ENCODE peak calls at places on chromosomes 6 and 20, in five cellular contexts. One of them, this sample, is unnamed.

GRCh38 chr20:62339647-62340062 is 27.5 kb downstream of the LAMA5 start:
- DNase-seq in sciatic nerve: no peak
- DNase-seq in stimulated activated naive CD8-positive, alpha-beta T cell treated with anti-CD3 and anti-CD28 coated beads, Interleukin-15, Interleukin-2, amounts not matched to agents 100 U/mL and 50 U/mL, for 24 hours: no peak
- DNase-seq in GM06990: peak
- DNase-seq in GM04504: no peak
- DNase-seq in this sample: no peak

GRCh38 chr20:33838035-33838864 is 27.1 kb downstream of the CHMP4B start:
- DNase-seq in sciatic nerve: no peak
- DNase-seq in stimulated activated naive CD8-positive, alpha-beta T cell treated with anti-CD3 and anti-CD28 coated beads, Interleukin-15, Interleukin-2, amounts not matched to agents 100 U/mL and 50 U/mL, for 24 hours: no peak
- DNase-seq in GM06990: no peak
- DNase-seq in GM04504: no peak
- DNase-seq in this sample: no peak

GRCh38 chr20:4780245-4780644 is 58.5 kb downstream of the PRND start:
- DNase-seq in sciatic nerve: no peak
- DNase-seq in stimulated activated naive CD8-positive, alpha-beta T cell treated with anti-CD3 and anti-CD28 coated beads, Interleukin-15, Interleukin-2, amounts not matched to agents 100 U/mL and 50 U/mL, for 24 hours: no peak
- DNase-seq in GM06990: no peak
- DNase-seq in GM04504: no peak
- DNase-seq in this sample: no peak

GRCh38 chr6:132736239-132736638 is 21.5 kb downstream of the VNN2 start:
- DNase-seq in sciatic nerve: no peak
- DNase-seq in stimulated activated naive CD8-positive, alpha-beta T cell treated with anti-CD3 and anti-CD28 coated beads, Interleukin-15, Interleukin-2, amounts not matched to agents 100 U/mL and 50 U/mL, for 24 hours: no peak
- DNase-seq in GM06990: no peak
- DNase-seq in GM04504: no peak
- DNase-seq in this sample: no peak

GRCh38 chr20:19693508-19693907 is 64.5 kb upstream of the RIN2 start:
- DNase-seq in sciatic nerve: no peak
- DNase-seq in stimulated activated naive CD8-positive, alpha-beta T cell treated with anti-CD3 and anti-CD28 coated beads, Interleukin-15, Interleukin-2, amounts not matched to agents 100 U/mL and 50 U/mL, for 24 hours: no peak
- DNase-seq in GM06990: no peak
- DNase-seq in GM04504: no peak
- DNase-seq in this sample: no peak

GRCh38 chr6:2731281-2731909 is 19.3 kb downstream of the MYLK4 start:
- DNase-seq in sciatic nerve: no peak
- DNase-seq in stimulated activated naive CD8-positive, alpha-beta T cell treated with anti-CD3 and anti-CD28 coated beads, Interleukin-15, Interleukin-2, amounts not matched to agents 100 U/mL and 50 U/mL, for 24 hours: no peak
- DNase-seq in GM06990: no peak
- DNase-seq in GM04504: no peak
- DNase-seq in this sample: no peak

GRCh38 chr6:16491666-16492322 is 253.4 kb downstream of the GMPR start:
- DNase-seq in sciatic nerve: no peak
- DNase-seq in stimulated activated naive CD8-positive, alpha-beta T cell treated with anti-CD3 and anti-CD28 coated beads, Interleukin-15, Interleukin-2, amounts not matched to agents 100 U/mL and 50 U/mL, for 24 hours: no peak
- DNase-seq in GM06990: no peak
- DNase-seq in GM04504: no peak
- DNase-seq in this sample: no peak

GRCh38 chr20:4234128-4234527 is 218.8 kb upstream of the RNF24 start:
- DNase-seq in sciatic nerve: no peak
- DNase-seq in stimulated activated naive CD8-positive, alpha-beta T cell treated with anti-CD3 and anti-CD28 coated beads, Interleukin-15, Interleukin-2, amounts not matched to agents 100 U/mL and 50 U/mL, for 24 hours: no peak
- DNase-seq in GM06990: no peak
- DNase-seq in GM04504: no peak
- DNase-seq in this sample: peak

GRCh38 chr20:59955131-59955796 is 3.0 kb upstream of the CDH26 start:
- DNase-seq in sciatic nerve: no peak
- DNase-seq in stimulated activated naive CD8-positive, alpha-beta T cell treated with anti-CD3 and anti-CD28 coated beads, Interleukin-15, Interleukin-2, amounts not matched to agents 100 U/mL and 50 U/mL, for 24 hours: no peak
- DNase-seq in GM06990: no peak
- DNase-seq in GM04504: no peak
- DNase-seq in this sample: peak

GRCh38 chr6:44367686-44368085 is 19.8 kb upstream of the CDC5L start:
- DNase-seq in sciatic nerve: no peak
- DNase-seq in stimulated activated naive CD8-positive, alpha-beta T cell treated with anti-CD3 and anti-CD28 coated beads, Interleukin-15, Interleukin-2, amounts not matched to agents 100 U/mL and 50 U/mL, for 24 hours: no peak
- DNase-seq in GM06990: no peak
- DNase-seq in GM04504: no peak
- DNase-seq in this sample: peak

GRCh38 chr20:47854687-47855212 is 69.5 kb upstream of the SULF2 start:
- DNase-seq in sciatic nerve: no peak
- DNase-seq in stimulated activated naive CD8-positive, alpha-beta T cell treated with anti-CD3 and anti-CD28 coated beads, Interleukin-15, Interleukin-2, amounts not matched to agents 100 U/mL and 50 U/mL, for 24 hours: no peak
- DNase-seq in GM06990: no peak
- DNase-seq in GM04504: peak
- DNase-seq in this sample: no peak

GRCh38 chr20:20568604-20569205 is 143.7 kb downstream of the RALGAPA2 start:
- DNase-seq in sciatic nerve: no peak
- DNase-seq in stimulated activated naive CD8-positive, alpha-beta T cell treated with anti-CD3 and anti-CD28 coated beads, Interleukin-15, Interleukin-2, amounts not matched to agents 100 U/mL and 50 U/mL, for 24 hours: peak
- DNase-seq in GM06990: no peak
- DNase-seq in GM04504: peak
- DNase-seq in this sample: peak

GRCh38 chr6:43444036-43444435 is 11.3 kb downstream of the DLK2 start:
- DNase-seq in sciatic nerve: no peak
- DNase-seq in stimulated activated naive CD8-positive, alpha-beta T cell treated with anti-CD3 and anti-CD28 coated beads, Interleukin-15, Interleukin-2, amounts not matched to agents 100 U/mL and 50 U/mL, for 24 hours: no peak
- DNase-seq in GM06990: no peak
- DNase-seq in GM04504: no peak
- DNase-seq in this sample: no peak

This sample was measured in myocyte.